ENCODE peak calls at places on chromosomes 11 and 22, in five cellular contexts. One of them, this sample, is unnamed.

GRCh38 chr11:67543585-67543984 is 20.3 kb upstream of the CABP2 start:
- DNase-seq in tibial nerve: no peak
- DNase-seq in H9: no peak
- DNase-seq in natural killer cell: no peak
- DNase-seq in HFF-Myc: no peak
- DNase-seq in this sample: no peak

GRCh38 chr11:68855205-68855978 is 13.7 kb upstream of the CPT1A start:
- DNase-seq in tibial nerve: no peak
- DNase-seq in H9: peak; percentile 72
- DNase-seq in natural killer cell: no peak
- DNase-seq in HFF-Myc: no peak
- DNase-seq in this sample: no peak

GRCh38 chr11:118892515-118892914 is 8.8 kb downstream of the CXCR5 start:
- DNase-seq in tibial nerve: no peak
- DNase-seq in H9: no peak
- DNase-seq in natural killer cell: no peak
- DNase-seq in HFF-Myc: no peak
- DNase-seq in this sample: no peak

GRCh38 chr22:40487663-40488249 is 117.4 kb downstream of the SGSM3 start:
- DNase-seq in tibial nerve: no peak
- DNase-seq in H9: no peak
- DNase-seq in natural killer cell: no peak
- DNase-seq in HFF-Myc: no peak
- DNase-seq in this sample: no peak

GRCh38 chr11:119486016-119486415 is 63.0 kb upstream of the THY1 start:
- DNase-seq in tibial nerve: no peak
- DNase-seq in H9: peak; percentile 28
- DNase-seq in natural killer cell: no peak
- DNase-seq in HFF-Myc: no peak
- DNase-seq in this sample: peak; percentile 18

GRCh38 chr11:128927108-128927461 is 15.6 kb downstream of the TP53AIP1 start:
- DNase-seq in tibial nerve: no peak
- DNase-seq in H9: no peak
- DNase-seq in natural killer cell: no peak
- DNase-seq in HFF-Myc: no peak
- DNase-seq in this sample: no peak

GRCh38 chr11:65625628-65626342 is 10.2 kb downstream of the PCNX3 start:
- DNase-seq in tibial nerve: peak; percentile 38
- DNase-seq in H9: peak; percentile 61
- DNase-seq in natural killer cell: peak; percentile 71
- DNase-seq in HFF-Myc: no peak
- DNase-seq in this sample: peak; percentile 71

GRCh38 chr22:17941501-17942406 is 82.6 kb downstream of the MICAL3 start:
- DNase-seq in tibial nerve: no peak
- DNase-seq in H9: no peak
- DNase-seq in natural killer cell: no peak
- DNase-seq in HFF-Myc: no peak
- DNase-seq in this sample: no peak

GRCh38 chr22:44577391-44578114 is 79.5 kb upstream of the RTL6 start:
- DNase-seq in tibial nerve: no peak
- DNase-seq in H9: peak; percentile 28
- DNase-seq in natural killer cell: no peak
- DNase-seq in HFF-Myc: no peak
- DNase-seq in this sample: no peak

GRCh38 chr11:24704716-24705115 is 207.9 kb downstream of the LUZP2 start:
- DNase-seq in tibial nerve: no peak
- DNase-seq in H9: no peak
- DNase-seq in natural killer cell: no peak
- DNase-seq in HFF-Myc: no peak
- DNase-seq in this sample: no peak

GRCh38 chr22:21826204-21826603 is 41.2 kb downstream of the MAPK1 start:
- DNase-seq in tibial nerve: no peak
- DNase-seq in H9: no peak
- DNase-seq in natural killer cell: no peak
- DNase-seq in HFF-Myc: no peak
- DNase-seq in this sample: no peak

GRCh38 chr22:20058989-20059770 is 20.9 kb upstream of the DGCR8 start:
- DNase-seq in tibial nerve: no peak
- DNase-seq in H9: no peak
- DNase-seq in natural killer cell: no peak
- DNase-seq in HFF-Myc: no peak
- DNase-seq in this sample: no peak

GRCh38 chr11:83195176-83195531 is 1.6 kb downstream of the ANKRD42 start:
- DNase-seq in tibial nerve: no peak
- DNase-seq in H9: no peak
- DNase-seq in natural killer cell: no peak
- DNase-seq in HFF-Myc: no peak
- DNase-seq in this sample: no peak

GRCh38 chr22:45441158-45441557 is 27.7 kb downstream of the RIBC2 start:
- DNase-seq in tibial nerve: peak; percentile 66
- DNase-seq in H9: peak; percentile 70
- DNase-seq in natural killer cell: no peak
- DNase-seq in HFF-Myc: peak; percentile 71
- DNase-seq in this sample: no peak

GRCh38 chr11:17648528-17648927 is 70.8 kb upstream of the MYOD1 start:
- DNase-seq in tibial nerve: no peak
- DNase-seq in H9: no peak
- DNase-seq in natural killer cell: no peak
- DNase-seq in HFF-Myc: no peak
- DNase-seq in this sample: no peak

GRCh38 chr22:43561421-43562178 is 149.8 kb downstream of the MPPED1 start:
- DNase-seq in tibial nerve: no peak
- DNase-seq in H9: peak; percentile 26
- DNase-seq in natural killer cell: no peak
- DNase-seq in HFF-Myc: no peak
- DNase-seq in this sample: no peak

GRCh38 chr11:9280655-9281301 is 15.6 kb upstream of the DENND5A start:
- DNase-seq in tibial nerve: no peak
- DNase-seq in H9: no peak
- DNase-seq in natural killer cell: no peak
- DNase-seq in HFF-Myc: no peak
- DNase-seq in this sample: no peak

GRCh38 chr11:9203715-9204311 is 61.3 kb downstream of the DENND5A start:
- DNase-seq in tibial nerve: no peak
- DNase-seq in H9: peak; percentile 41
- DNase-seq in natural killer cell: no peak
- DNase-seq in HFF-Myc: no peak
- DNase-seq in this sample: no peak

GRCh38 chr22:47781024-47781423 is 1018.6 kb downstream of the TBC1D22A start:
- DNase-seq in tibial nerve: no peak
- DNase-seq in H9: no peak
- DNase-seq in natural killer cell: no peak
- DNase-seq in HFF-Myc: no peak
- DNase-seq in this sample: no peak

GRCh38 chr22:49303061-49303735 is 524.5 kb downstream of the BRD1 start:
- DNase-seq in tibial nerve: no peak
- DNase-seq in H9: peak; percentile 12
- DNase-seq in natural killer cell: no peak
- DNase-seq in HFF-Myc: no peak
- DNase-seq in this sample: peak; percentile 14

GRCh38 chr11:58734681-58735490 is 3.1 kb upstream of the GLYAT start:
- DNase-seq in tibial nerve: no peak
- DNase-seq in H9: no peak
- DNase-seq in natural killer cell: no peak
- DNase-seq in HFF-Myc: no peak
- DNase-seq in this sample: no peak

GRCh38 chr11:31870609-31871309 is 59.6 kb upstream of the PAX6 start:
- DNase-seq in tibial nerve: peak; percentile 11
- DNase-seq in H9: peak; percentile 92
- DNase-seq in natural killer cell: no peak
- DNase-seq in HFF-Myc: no peak
- DNase-seq in this sample: no peak

GRCh38 chr22:23685205-23685784 is 5.5 kb upstream of the RGL4 start:
- DNase-seq in tibial nerve: no peak
- DNase-seq in H9: no peak
- DNase-seq in natural killer cell: no peak
- DNase-seq in HFF-Myc: peak; percentile 6
- DNase-seq in this sample: no peak

GRCh38 chr11:779120-779954 is 2.0 kb upstream of the GATD1 start:
- DNase-seq in tibial nerve: no peak
- DNase-seq in H9: no peak
- DNase-seq in natural killer cell: no peak
- DNase-seq in HFF-Myc: no peak
- DNase-seq in this sample: no peak

GRCh38 chr11:32962016-32962415 is 53.7 kb upstream of the DEPDC7 start:
- DNase-seq in tibial nerve: no peak
- DNase-seq in H9: no peak
- DNase-seq in natural killer cell: no peak
- DNase-seq in HFF-Myc: no peak
- DNase-seq in this sample: no peak

GRCh38 chr11:133907841-133908241 is 48.9 kb downstream of the IGSF9B start:
- DNase-seq in tibial nerve: no peak
- DNase-seq in H9: no peak
- DNase-seq in natural killer cell: no peak
- DNase-seq in HFF-Myc: no peak
- DNase-seq in this sample: peak; percentile 27

GRCh38 chr11:101482556-101483124 is 101.2 kb downstream of the TRPC6 start:
- DNase-seq in tibial nerve: no peak
- DNase-seq in H9: no peak
- DNase-seq in natural killer cell: no peak
- DNase-seq in HFF-Myc: peak; percentile 11
- DNase-seq in this sample: no peak

GRCh38 chr11:113666584-113666983 is 39.5 kb downstream of the TMPRSS5 start:
- DNase-seq in tibial nerve: no peak
- DNase-seq in H9: no peak
- DNase-seq in natural killer cell: no peak
- DNase-seq in HFF-Myc: no peak
- DNase-seq in this sample: no peak

GRCh38 chr11:64489831-64490441 is 101.1 kb upstream of the SLC22A12 start:
- DNase-seq in tibial nerve: no peak
- DNase-seq in H9: peak; percentile 78
- DNase-seq in natural killer cell: peak; percentile 37
- DNase-seq in HFF-Myc: no peak
- DNase-seq in this sample: peak; percentile 65
- TF ChIP-seq CTCF in tibial nerve: peak; percentile 46
- TF ChIP-seq CTCF in H9: peak; percentile 93
- TF ChIP-seq CTCF in natural killer cell: peak; percentile 50
- TF ChIP-seq CTCF in HFF-Myc: peak; percentile 82
- TF ChIP-seq CTCF in this sample: peak; percentile 94

DNA sequence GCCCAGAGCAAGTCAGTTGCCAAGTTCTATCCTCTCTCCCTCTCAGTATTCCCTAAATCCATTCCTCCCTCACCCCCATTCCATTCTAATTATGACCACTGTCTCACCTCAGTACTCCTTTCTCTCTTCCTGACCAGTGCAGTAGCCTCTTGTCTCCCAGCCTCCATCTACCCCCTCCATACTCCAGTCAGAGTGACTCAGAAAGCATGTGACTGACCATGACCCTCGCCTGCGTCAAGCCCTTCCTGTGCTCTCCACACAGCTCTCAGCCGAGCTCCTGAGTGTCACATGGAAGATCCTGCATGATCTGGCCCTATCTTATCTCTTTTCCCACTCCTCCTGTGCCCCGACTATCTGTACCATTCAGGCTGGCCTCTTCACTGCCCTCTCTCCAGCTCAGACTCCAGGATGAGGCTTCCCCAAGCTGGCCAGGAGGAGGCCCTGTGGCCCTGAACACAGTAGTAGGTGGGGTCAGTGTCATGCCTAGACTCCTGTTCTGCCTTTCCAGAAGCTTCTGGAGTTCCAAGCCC is 42.6 kb downstream of the NEU3 start:
- DNase-seq in tibial nerve: no peak
- DNase-seq in H9: peak; percentile 19
- DNase-seq in natural killer cell: no peak
- DNase-seq in HFF-Myc: peak; percentile 67
- DNase-seq in this sample: no peak
- TF ChIP-seq CTCF in tibial nerve: no peak
- TF ChIP-seq CTCF in H9: no peak
- TF ChIP-seq CTCF in natural killer cell: no peak
- TF ChIP-seq CTCF in HFF-Myc: no peak
- TF ChIP-seq CTCF in this sample: no peak

GRCh38 chr11:107778839-107779517 is 67.1 kb upstream of the SLN start:
- DNase-seq in tibial nerve: no peak
- DNase-seq in H9: no peak
- DNase-seq in natural killer cell: no peak
- DNase-seq in HFF-Myc: no peak
- DNase-seq in this sample: no peak

GRCh38 chr11:107780136-107780535 is 68.3 kb upstream of the SLN start:
- DNase-seq in tibial nerve: no peak
- DNase-seq in H9: no peak
- DNase-seq in natural killer cell: no peak
- DNase-seq in HFF-Myc: no peak
- DNase-seq in this sample: no peak

GRCh38 chr11:107783121-107783520 is 71.3 kb upstream of the SLN start:
- DNase-seq in tibial nerve: no peak
- DNase-seq in H9: no peak
- DNase-seq in natural killer cell: no peak
- DNase-seq in HFF-Myc: no peak
- DNase-seq in this sample: no peak

GRCh38 chr11:107777094-107777493 is 65.2 kb upstream of the SLN start:
- DNase-seq in tibial nerve: no peak
- DNase-seq in H9: no peak
- DNase-seq in natural killer cell: no peak
- DNase-seq in HFF-Myc: no peak
- DNase-seq in this sample: no peak

DNA sequence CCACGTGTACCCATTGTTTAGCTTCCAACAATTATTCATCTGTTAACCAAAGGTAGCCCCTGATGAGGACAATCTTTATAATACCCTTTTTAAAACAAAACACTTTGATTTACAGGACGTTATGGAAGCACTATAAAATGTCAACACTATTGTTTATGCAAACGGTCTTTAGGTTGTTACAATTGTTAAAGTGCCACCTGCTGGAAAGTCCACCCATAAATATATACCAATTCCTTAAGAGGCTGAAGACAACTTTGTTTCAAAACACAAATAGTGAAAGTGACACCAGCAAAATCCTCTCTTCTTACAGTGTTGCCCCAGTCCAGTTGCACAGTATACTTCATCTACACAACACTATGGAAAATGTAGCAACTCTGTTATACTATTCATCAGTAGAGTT is 68.9 kb upstream of the SLN start:
- DNase-seq in tibial nerve: no peak
- DNase-seq in H9: no peak
- DNase-seq in natural killer cell: no peak
- DNase-seq in HFF-Myc: no peak
- DNase-seq in this sample: no peak
- TF ChIP-seq CTCF in tibial nerve: no peak
- TF ChIP-seq CTCF in H9: no peak
- TF ChIP-seq CTCF in natural killer cell: no peak
- TF ChIP-seq CTCF in HFF-Myc: peak; percentile 3
- TF ChIP-seq CTCF in this sample: no peak

DNA sequence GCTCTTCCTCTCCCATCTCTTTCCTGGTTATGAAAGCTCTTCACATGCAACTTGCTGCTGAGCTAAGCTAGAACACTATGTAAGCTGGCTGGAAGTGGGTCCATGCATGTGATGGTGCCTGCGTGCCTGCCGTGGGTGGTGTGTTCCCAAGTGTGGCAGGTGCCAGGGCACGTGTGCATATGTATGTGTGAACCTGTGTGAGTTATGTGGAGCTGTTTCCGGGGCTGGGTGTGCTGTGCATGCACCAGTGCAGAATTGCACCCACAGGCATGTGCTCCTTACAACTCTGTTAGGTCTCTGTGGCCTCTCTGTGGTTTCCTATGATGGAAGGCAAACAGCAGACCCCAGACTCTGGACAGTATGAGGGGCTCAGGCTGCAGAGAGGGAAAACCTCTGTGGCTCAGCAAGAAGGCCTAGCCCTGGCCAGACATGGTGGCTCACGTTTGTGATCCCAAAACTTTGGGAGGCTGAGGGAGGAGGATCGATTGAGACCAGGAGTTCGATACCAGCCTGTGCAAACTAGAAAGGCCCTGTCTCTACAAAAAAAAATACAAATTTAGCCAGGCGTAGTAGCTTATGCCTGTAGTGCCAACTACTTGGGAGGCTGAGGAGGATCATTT is 4.1 kb upstream of the P2RY6 start:
- DNase-seq in tibial nerve: no peak
- DNase-seq in H9: peak; percentile 22
- DNase-seq in natural killer cell: no peak
- DNase-seq in HFF-Myc: no peak
- DNase-seq in this sample: no peak
- TF ChIP-seq CTCF in tibial nerve: no peak
- TF ChIP-seq CTCF in H9: no peak
- TF ChIP-seq CTCF in natural killer cell: no peak
- TF ChIP-seq CTCF in HFF-Myc: no peak
- TF ChIP-seq CTCF in this sample: no peak

This sample was measured in CD14-positive monocyte.